ENCODE peak calls at places on chromosomes 1 and 21, in ten cellular contexts. One of them, this sample, is unnamed.

GRCh38 chr21:38306407-38306806 is 49.6 kb downstream of the KCNJ15 start:
- DNase-seq in stromal cell of bone marrow: peak; percentile 90
- DNase-seq in progenitor cell of endocrine pancreas: no peak
- DNase-seq in activated gamma-delta T cell: no peak
- DNase-seq in activated CD4-positive, alpha-beta T cell treated with anti-CD3 and anti-CD28 coated beads, Interleukin-2, amount 10 ng/mL, durations not matched to agents 7 days and 5 days: no peak
- DNase-seq in RCC 7860: peak; percentile 30
- DNase-seq in NCI-H345: no peak
- DNase-seq in HEK293T: no peak
- DNase-seq in NCI-H748 treated with DMSO at 0.1 percent for 48 hours: no peak
- DNase-seq in T-helper 2 cell: peak; percentile 60
- DNase-seq in this sample: no peak

GRCh38 chr1:226627924-226628623 is 79.5 kb downstream of the STUM start:
- DNase-seq in RCC 7860: no peak
- DNase-seq in T-helper 2 cell: no peak
- DNase-seq in NCI-H748 treated with DMSO at 0.1 percent for 48 hours: no peak
- DNase-seq in NCI-H345: no peak
- DNase-seq in progenitor cell of endocrine pancreas: no peak
- DNase-seq in stromal cell of bone marrow: no peak
- DNase-seq in HEK293T: no peak
- DNase-seq in activated gamma-delta T cell: no peak
- DNase-seq in activated CD4-positive, alpha-beta T cell treated with anti-CD3 and anti-CD28 coated beads, Interleukin-2, amount 10 ng/mL, durations not matched to agents 7 days and 5 days: no peak
- DNase-seq in this sample: no peak

GRCh38 chr21:7953058-7953457 is 2568.3 kb upstream of the TPTE start:
- DNase-seq in RCC 7860: no peak
- DNase-seq in activated CD4-positive, alpha-beta T cell treated with anti-CD3 and anti-CD28 coated beads, Interleukin-2, amount 10 ng/mL, durations not matched to agents 7 days and 5 days: no peak
- DNase-seq in T-helper 2 cell: no peak
- DNase-seq in stromal cell of bone marrow: no peak
- DNase-seq in NCI-H345: no peak
- DNase-seq in NCI-H748 treated with DMSO at 0.1 percent for 48 hours: no peak
- DNase-seq in activated gamma-delta T cell: no peak
- DNase-seq in HEK293T: no peak
- DNase-seq in progenitor cell of endocrine pancreas: no peak
- DNase-seq in this sample: no peak

GRCh38 chr1:41803656-41804055 is 115.1 kb downstream of the HIVEP3 start:
- DNase-seq in HEK293T: no peak
- DNase-seq in activated gamma-delta T cell: no peak
- DNase-seq in NCI-H748 treated with DMSO at 0.1 percent for 48 hours: no peak
- DNase-seq in RCC 7860: no peak
- DNase-seq in stromal cell of bone marrow: no peak
- DNase-seq in activated CD4-positive, alpha-beta T cell treated with anti-CD3 and anti-CD28 coated beads, Interleukin-2, amount 10 ng/mL, durations not matched to agents 7 days and 5 days: no peak
- DNase-seq in progenitor cell of endocrine pancreas: no peak
- DNase-seq in T-helper 2 cell: no peak
- DNase-seq in NCI-H345: no peak
- DNase-seq in this sample: no peak

GRCh38 chr1:92968138-92969032 is 7.1 kb upstream of the DIPK1A start:
- DNase-seq in HEK293T: no peak
- DNase-seq in T-helper 2 cell: peak; percentile 69
- DNase-seq in activated CD4-positive, alpha-beta T cell treated with anti-CD3 and anti-CD28 coated beads, Interleukin-2, amount 10 ng/mL, durations not matched to agents 7 days and 5 days: peak; percentile 62
- DNase-seq in stromal cell of bone marrow: no peak
- DNase-seq in activated gamma-delta T cell: no peak
- DNase-seq in progenitor cell of endocrine pancreas: no peak
- DNase-seq in RCC 7860: no peak
- DNase-seq in NCI-H748 treated with DMSO at 0.1 percent for 48 hours: no peak
- DNase-seq in NCI-H345: peak; percentile 30
- DNase-seq in this sample: no peak

GRCh38 chr1:113978863-113979702 is at the start of gene OLFML3:
- DNase-seq in activated CD4-positive, alpha-beta T cell treated with anti-CD3 and anti-CD28 coated beads, Interleukin-2, amount 10 ng/mL, durations not matched to agents 7 days and 5 days: peak; percentile 61
- DNase-seq in stromal cell of bone marrow: peak; percentile 93
- DNase-seq in NCI-H748 treated with DMSO at 0.1 percent for 48 hours: peak; percentile 66
- DNase-seq in RCC 7860: peak; percentile 62
- DNase-seq in activated gamma-delta T cell: no peak
- DNase-seq in NCI-H345: peak; percentile 78
- DNase-seq in HEK293T: peak; percentile 74
- DNase-seq in progenitor cell of endocrine pancreas: peak; percentile 58
- DNase-seq in T-helper 2 cell: peak; percentile 59
- DNase-seq in this sample: no peak

GRCh38 chr1:110102081-110102480 is 10.2 kb upstream of the UBL4B start:
- DNase-seq in progenitor cell of endocrine pancreas: no peak
- DNase-seq in NCI-H345: no peak
- DNase-seq in stromal cell of bone marrow: no peak
- DNase-seq in activated CD4-positive, alpha-beta T cell treated with anti-CD3 and anti-CD28 coated beads, Interleukin-2, amount 10 ng/mL, durations not matched to agents 7 days and 5 days: no peak
- DNase-seq in activated gamma-delta T cell: no peak
- DNase-seq in RCC 7860: no peak
- DNase-seq in T-helper 2 cell: no peak
- DNase-seq in HEK293T: no peak
- DNase-seq in NCI-H748 treated with DMSO at 0.1 percent for 48 hours: no peak
- DNase-seq in this sample: peak; percentile 28

GRCh38 chr1:206951318-206952105 is 5.2 kb upstream of the PIGR start:
- DNase-seq in activated gamma-delta T cell: no peak
- DNase-seq in NCI-H345: no peak
- DNase-seq in stromal cell of bone marrow: no peak
- DNase-seq in T-helper 2 cell: no peak
- DNase-seq in HEK293T: no peak
- DNase-seq in NCI-H748 treated with DMSO at 0.1 percent for 48 hours: no peak
- DNase-seq in progenitor cell of endocrine pancreas: no peak
- DNase-seq in RCC 7860: peak; percentile 97
- DNase-seq in activated CD4-positive, alpha-beta T cell treated with anti-CD3 and anti-CD28 coated beads, Interleukin-2, amount 10 ng/mL, durations not matched to agents 7 days and 5 days: no peak
- DNase-seq in this sample: no peak